ENCODE peak calls at places on chromosomes 5 and 9, in ten cellular contexts. U is EL; A is AG09319; S is non-pigmented ciliary epithelial cell; D is stimulated activated CD4-positive, alpha-beta T cell treated with anti-CD3 and anti-CD28 coated beads, Interleukin-15, amount 100 ng/mL, for 24 hours; V is amniotic stem cell; R is OCI-LY7; G is left kidney; M is IMR-90; K is GM03348. O is an unnamed sample.

GRCh38 chr9:128276574-128277270 is 646 bp downstream of the SWI5 start:
- DNase-seq in U (peak; percentile 58), A (no peak), S (no peak), D (peak; percentile 25), V (no peak), R (peak; percentile 21), G (peak; percentile 65), M (peak; percentile 34), K (peak; percentile 71), O (peak; percentile 49)

GRCh38 chr5:139383993-139384590 is 995 bp upstream of the SLC23A1 start:
- DNase-seq in U (no peak), A (no peak), S (no peak), D (no peak), V (no peak), R (no peak), G (no peak), M (no peak), K (no peak), O (no peak)

GRCh38 chr5:133366966-133367365 is 245.4 kb downstream of the FSTL4 start:
- DNase-seq in U (no peak), A (no peak), S (no peak), D (no peak), V (no peak), R (no peak), G (no peak), M (no peak), K (no peak), O (no peak)

GRCh38 chr5:119515192-119515591 is 62.9 kb downstream of the HSD17B4 start:
- DNase-seq in U (no peak), A (no peak), S (no peak), D (no peak), V (no peak), R (no peak), G (no peak), M (peak; percentile 45), K (peak; percentile 34), O (peak; percentile 60)

GRCh38 chr9:73151653-73152382 is at the start of gene ANXA1:
- DNase-seq in U (peak; percentile 79), A (peak; percentile 77), S (no peak), D (no peak), V (peak; percentile 59), R (no peak), G (no peak), M (peak; percentile 83), K (peak; percentile 60), O (peak; percentile 95)

GRCh38 chr5:56467176-56467717 is 234.1 kb upstream of the ANKRD55 start:
- DNase-seq in U (no peak), A (no peak), S (no peak), D (no peak), V (no peak), R (no peak), G (no peak), M (no peak), K (no peak), O (no peak)

GRCh38 chr9:36598281-36598680 is 25.6 kb downstream of the MELK start:
- DNase-seq in U (no peak), A (no peak), S (no peak), D (no peak), V (no peak), R (no peak), G (peak; percentile 65), M (peak; percentile 57), K (peak; percentile 44), O (peak; percentile 48)

GRCh38 chr9:8730618-8731017 is 931.0 kb upstream of the DMAC1 start:
- DNase-seq in U (no peak), A (no peak), S (no peak), D (no peak), V (no peak), R (no peak), G (no peak), M (no peak), K (no peak), O (no peak)

GRCh38 chr5:80172067-80172690 is 83.7 kb downstream of the SERINC5 start:
- DNase-seq in U (no peak), A (no peak), S (no peak), D (no peak), V (no peak), R (no peak), G (no peak), M (no peak), K (no peak), O (peak; percentile 67)

GRCh38 chr5:55597014-55597981 is 62.5 kb upstream of the PLPP1 start:
- DNase-seq in U (peak; percentile 83), A (no peak), S (no peak), D (no peak), V (peak; percentile 75), R (no peak), G (peak; percentile 34), M (peak; percentile 82), K (peak; percentile 61), O (peak; percentile 77)

GRCh38 chr9:130276121-130276520 is 10.6 kb downstream of the HMCN2 start:
- DNase-seq in U (peak; percentile 75), A (no peak), S (peak; percentile 23), D (no peak), V (no peak), R (no peak), G (peak; percentile 62), M (peak; percentile 81), K (peak; percentile 71), O (peak; percentile 59)

GRCh38 chr5:138901716-138902115 is 26.6 kb upstream of the LRRTM2 start:
- DNase-seq in U (no peak), A (no peak), S (no peak), D (no peak), V (no peak), R (no peak), G (no peak), M (no peak), K (no peak), O (peak; percentile 17)

GRCh38 chr5:106768392-106768791 is 902.3 kb downstream of the EFNA5 start:
- DNase-seq in U (no peak), A (no peak), S (no peak), D (no peak), V (no peak), R (no peak), G (no peak), M (no peak), K (no peak), O (no peak)

GRCh38 chr5:120150770-120151169 is 313.3 kb upstream of the PRR16 start:
- DNase-seq in U (no peak), A (no peak), S (no peak), D (no peak), V (no peak), R (no peak), G (no peak), M (no peak), K (no peak), O (no peak)

GRCh38 chr5:31993182-31993961 is 180.7 kb downstream of the GOLPH3 start:
- DNase-seq in U (peak; percentile 82), A (peak; percentile 25), S (peak; percentile 30), D (no peak), V (no peak), R (peak; percentile 41), G (no peak), M (peak; percentile 50), K (peak; percentile 90), O (peak; percentile 6)

GRCh38 chr5:179294891-179295777 is 50.1 kb downstream of the ADAMTS2 start:
- DNase-seq in U (no peak), A (no peak), S (no peak), D (no peak), V (no peak), R (no peak), G (no peak), M (no peak), K (peak; percentile 85), O (peak; percentile 77)

O was measured in fibroblast of lung.